ENCODE peak calls at places on chromosomes 3 and 15, in ten cellular contexts. G is right lobe of liver, Y is Calu3, N is fibroblast of lung, R is transverse colon, P is left ventricle myocardium inferior, W is heart left ventricle, X is RWPE1, H is thyroid gland, A is gastrocnemius medialis. K is an unnamed sample.

GRCh38 chr3:57627976-57628375 is 30.8 kb upstream of the ARF4 start:
- DNase-seq in P (no peak), N (peak), G (no peak), Y (no peak), W (no peak), A (no peak), X (no peak), H (peak), R (no peak), K (no peak)

GRCh38 chr15:40511472-40512133 is 40.8 kb downstream of the CHST14 start:
- DNase-seq in R (peak), W (peak), Y (peak), G (peak), X (peak), A (peak), P (peak), H (peak), N (peak), K (peak)

GRCh38 chr3:106435899-106436453 is 567.2 kb upstream of the CBLB start:
- DNase-seq in W (no peak), N (no peak), A (no peak), X (no peak), R (no peak), Y (no peak), G (no peak), P (no peak), H (no peak), K (no peak)

GRCh38 chr3:58116985-58117384 is 93.8 kb downstream of the DNASE1L3 start:
- DNase-seq in W (no peak), A (no peak), P (no peak), Y (no peak), R (no peak), G (no peak), N (no peak), H (no peak), X (no peak), K (no peak)

GRCh38 chr3:45807645-45808540 is 11.6 kb upstream of the SLC6A20 start:
- DNase-seq in G (no peak), H (no peak), N (no peak), W (no peak), P (no peak), A (peak), Y (no peak), R (no peak), X (no peak), K (no peak)

GRCh38 chr3:128484404-128485282 is 8.4 kb downstream of the GATA2 start:
- DNase-seq in G (no peak), W (no peak), P (no peak), A (no peak), Y (no peak), X (no peak), H (no peak), R (no peak), N (peak), K (no peak)

GRCh38 chr15:38558714-38559059 is 5.9 kb downstream of the RASGRP1 start:
- DNase-seq in R (no peak), H (no peak), A (no peak), P (no peak), W (no peak), Y (no peak), X (no peak), N (peak), G (no peak), K (no peak)

GRCh38 chr3:131036986-131037385 is 10.3 kb downstream of the NEK11 start:
- DNase-seq in R (no peak), A (no peak), G (no peak), N (peak), X (no peak), Y (no peak), P (no peak), W (no peak), H (no peak), K (no peak)

GRCh38 chr3:197001972-197002700 is 27.5 kb downstream of the MELTF start:
- DNase-seq in P (peak), N (peak), A (no peak), G (peak), H (no peak), R (no peak), X (no peak), W (peak), Y (no peak), K (no peak)

GRCh38 chr3:195708626-195709481 is 11.9 kb upstream of the MUC20 start:
- DNase-seq in R (no peak), A (no peak), N (peak), P (no peak), H (no peak), W (no peak), G (no peak), Y (no peak), X (no peak), K (no peak)

GRCh38 chr3:121992601-121993560 is 29.2 kb downstream of the ILDR1 start:
- DNase-seq in A (no peak), R (no peak), N (no peak), Y (no peak), P (no peak), X (no peak), H (no peak), G (no peak), W (no peak), K (no peak)

GRCh38 chr3:140386357-140387100 is 291.3 kb upstream of the TRIM42 start:
- DNase-seq in W (no peak), H (peak), Y (no peak), G (peak), N (no peak), R (no peak), P (no peak), X (no peak), A (no peak), K (peak)

GRCh38 chr3:53718462-53718861 is 127.8 kb downstream of the CHDH start:
- DNase-seq in Y (no peak), X (no peak), G (no peak), N (no peak), P (no peak), W (no peak), A (no peak), R (peak), H (no peak), K (no peak)

GRCh38 chr3:101122678-101123077 is 129.5 kb upstream of the ABI3BP start:
- DNase-seq in N (no peak), W (no peak), H (no peak), P (no peak), A (no peak), Y (no peak), R (no peak), X (no peak), G (no peak), K (no peak)

GRCh38 chr15:74790080-74790916 is 8.4 kb downstream of the CSK start:
- DNase-seq in Y (peak), N (peak), G (peak), A (no peak), X (no peak), R (peak), W (peak), H (peak), P (peak), K (peak)

GRCh38 chr3:142418926-142419592 is 28.8 kb downstream of the XRN1 start:
- DNase-seq in H (no peak), Y (no peak), W (no peak), N (no peak), R (no peak), X (no peak), G (no peak), A (no peak), P (no peak), K (no peak)

GRCh38 chr15:70154440-70155347 is 57.0 kb upstream of the TLE3 start:
- DNase-seq in X (no peak), Y (no peak), N (peak), H (no peak), P (peak), G (no peak), R (no peak), A (no peak), W (no peak), K (peak)

GRCh38 chr3:177362646-177363045 is 165.4 kb upstream of the TBL1XR1 start:
- DNase-seq in W (no peak), H (no peak), G (no peak), N (no peak), R (peak), A (no peak), Y (no peak), X (no peak), P (no peak), K (no peak)

GRCh38 chr15:41971089-41971892 is 1.1 kb downstream of the EHD4 start:
- DNase-seq in R (peak), X (peak), P (peak), H (peak), N (peak), W (peak), Y (peak), G (peak), A (peak), K (peak)

GRCh38 chr3:14923476-14923875 is 23.9 kb upstream of the NR2C2 start:
- DNase-seq in N (no peak), Y (no peak), W (no peak), R (no peak), G (no peak), H (no peak), A (no peak), P (no peak), X (no peak), K (no peak)

GRCh38 chr3:40237892-40238571 is 71.5 kb upstream of the EIF1B start:
- DNase-seq in N (peak), A (no peak), X (no peak), W (peak), P (no peak), G (no peak), R (no peak), Y (no peak), H (no peak), K (no peak)

GRCh38 chr15:77821188-77821958 is 188.7 kb upstream of the LINGO1 start:
- DNase-seq in X (peak), H (peak), Y (peak), R (peak), P (peak), N (peak), A (no peak), G (peak), W (peak), K (peak)

GRCh38 chr3:113898892-113899291 is 48.9 kb upstream of the ZDHHC23 start:
- DNase-seq in G (no peak), X (no peak), P (no peak), H (no peak), R (no peak), A (no peak), N (peak), W (no peak), Y (no peak), K (no peak)

GRCh38 chr3:124438813-124439212 is 291.4 kb upstream of the UMPS start:
- DNase-seq in P (no peak), Y (no peak), A (no peak), G (no peak), H (no peak), W (no peak), N (no peak), R (no peak), X (no peak), K (no peak)

GRCh38 chr3:179308006-179308405 is 14.8 kb upstream of the ZNF639 start:
- DNase-seq in N (no peak), Y (no peak), G (no peak), P (no peak), A (no peak), W (no peak), X (no peak), R (no peak), H (no peak), K (no peak)

GRCh38 chr3:83740504-83740903 is 1218.3 kb upstream of the CADM2 start:
- DNase-seq in G (no peak), P (no peak), X (no peak), A (no peak), W (no peak), R (no peak), N (no peak), H (no peak), Y (no peak), K (no peak)

GRCh38 chr15:90596943-90597342 is 67.2 kb downstream of the CRTC3 start:
- DNase-seq in G (no peak), X (no peak), H (no peak), N (no peak), Y (no peak), R (no peak), P (no peak), A (peak), W (no peak), K (no peak)
- TF ChIP-seq CTCF in G (no peak), X (no peak), H (no peak), N (no peak), Y (no peak), R (no peak), P (no peak), A (no peak), W (no peak), K (no peak)

GRCh38 chr3:8420613-8421012 is 81.0 kb upstream of the LMCD1 start:
- DNase-seq in G (no peak), P (no peak), R (no peak), N (peak), W (no peak), H (no peak), Y (no peak), A (no peak), X (no peak), K (no peak)

GRCh38 chr3:8423307-8423706 is 78.3 kb upstream of the LMCD1 start:
- DNase-seq in X (no peak), Y (no peak), R (no peak), P (no peak), A (no peak), H (no peak), G (no peak), N (no peak), W (no peak), K (no peak)

GRCh38 chr3:8424281-8424680 is 77.3 kb upstream of the LMCD1 start:
- DNase-seq in A (no peak), H (no peak), X (no peak), N (no peak), P (no peak), W (no peak), Y (no peak), G (no peak), R (no peak), K (no peak)

GRCh38 chr3:8421711-8422110 is 79.9 kb upstream of the LMCD1 start:
- DNase-seq in H (no peak), N (no peak), G (no peak), P (no peak), R (no peak), A (no peak), X (no peak), Y (no peak), W (no peak), K (no peak)

DNA sequence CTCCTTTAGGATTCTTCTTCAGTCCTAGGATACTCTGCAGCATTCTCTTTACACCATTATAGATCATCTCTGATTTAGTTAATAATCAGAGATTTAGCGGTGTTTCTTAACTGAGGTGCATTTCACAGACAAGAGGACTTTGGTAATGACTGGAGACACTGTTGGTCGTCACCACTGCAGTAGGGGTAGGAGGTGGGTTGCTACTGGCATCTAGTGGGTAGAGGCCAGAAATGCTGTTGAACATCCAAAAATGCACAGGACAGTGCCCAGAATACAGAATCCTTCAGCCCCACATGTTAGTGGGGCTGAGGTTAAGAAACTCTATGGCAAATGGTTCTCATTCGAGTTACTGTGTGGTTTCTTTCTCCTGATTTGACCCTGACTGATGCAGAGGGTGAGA is 80.4 kb upstream of the LMCD1 start:
- DNase-seq in W (no peak), N (no peak), A (no peak), P (no peak), H (no peak), R (no peak), X (no peak), Y (no peak), G (no peak), K (no peak)
- TF ChIP-seq CTCF in W (no peak), N (no peak), A (no peak), P (no peak), H (no peak), R (no peak), X (no peak), Y (no peak), G (no peak), K (no peak)

GRCh38 chr15:87743557-87743956 is 513.0 kb downstream of the NTRK3 start:
- DNase-seq in X (no peak), G (no peak), N (no peak), A (no peak), R (no peak), W (no peak), P (no peak), H (no peak), Y (no peak), K (no peak)

GRCh38 chr15:87744815-87745214 is 511.7 kb downstream of the NTRK3 start:
- DNase-seq in W (no peak), R (no peak), N (no peak), Y (no peak), G (no peak), H (no peak), X (no peak), A (no peak), P (no peak), K (no peak)

GRCh38 chr15:87746333-87746732 is 510.2 kb downstream of the NTRK3 start:
- DNase-seq in R (no peak), A (no peak), P (no peak), N (no peak), X (no peak), W (no peak), Y (no peak), G (no peak), H (no peak), K (no peak)

GRCh38 chr15:87748483-87748882 is 508.1 kb downstream of the NTRK3 start:
- DNase-seq in W (no peak), N (no peak), X (no peak), H (no peak), R (no peak), A (no peak), P (no peak), Y (no peak), G (no peak), K (no peak)

GRCh38 chr15:87747106-87747505 is 509.4 kb downstream of the NTRK3 start:
- DNase-seq in N (no peak), R (no peak), Y (no peak), G (no peak), W (no peak), A (no peak), P (no peak), X (no peak), H (no peak), K (no peak)
- TF ChIP-seq CTCF in N (no peak), R (no peak), Y (no peak), G (no peak), W (no peak), A (no peak), P (no peak), X (no peak), H (no peak), K (no peak)

GRCh38 chr15:93018574-93018973 is 70.4 kb downstream of the RGMA start:
- DNase-seq in P (no peak), A (no peak), H (no peak), W (no peak), R (no peak), N (no peak), X (no peak), Y (no peak), G (no peak), K (no peak)
- TF ChIP-seq CTCF in P (peak), A (peak), H (no peak), W (no peak), R (peak), N (no peak), X (no peak), Y (no peak), G (no peak), K (no peak)

GRCh38 chr3:186239321-186239720 is 122.7 kb downstream of the DGKG start:
- DNase-seq in W (no peak), H (no peak), G (no peak), N (peak), Y (no peak), X (no peak), R (no peak), P (no peak), A (peak), K (peak)
- TF ChIP-seq CTCF in W (peak), H (no peak), G (no peak), N (no peak), Y (peak), X (no peak), R (no peak), P (peak), A (peak), K (no peak)

K was measured in body of pancreas.